ENCODE peak calls at places on chromosomes 6 and 20, in nine cellular contexts. Y is pancreas; N is tibial nerve; W is right lobe of liver; B is NCI-H1694 treated with DMSO at 0.1 percent for 48 hours; V is SK-N-SH; J is GM23338; F is NK-92 treated with Interleukin-12 subunit alpha and Interleukin-12 subunit beta, amount 100 ng/mL, for 24 hours; M is activated CD4-positive, alpha-beta T cell treated with anti-CD3 and anti-CD28 coated beads, Interleukin-2, amount 50 U/mL, for 4 hours. Z is an unnamed sample.

GRCh38 chr6:35668096-35668495 is 20.6 kb downstream of the FKBP5 start:
- DNase-seq in Y (no peak), N (no peak), W (no peak), B (no peak), V (no peak), J (no peak), F (no peak), M (no peak), Z (peak; percentile 45)

GRCh38 chr20:44720994-44721784 is 6.0 kb downstream of the CCN5 start:
- DNase-seq in Y (no peak), N (no peak), W (no peak), B (no peak), V (no peak), J (no peak), F (no peak), M (no peak), Z (no peak)

GRCh38 chr6:56806368-56806767 is 148.5 kb upstream of the BEND6 start:
- DNase-seq in Y (no peak), N (no peak), W (no peak), B (peak; percentile 7), V (no peak), J (no peak), F (no peak), M (no peak), Z (no peak)

GRCh38 chr20:32523613-32524218 is 61.4 kb downstream of the NOL4L start:
- DNase-seq in Y (peak; percentile 44), N (no peak), W (no peak), B (no peak), V (peak; percentile 19), J (no peak), F (no peak), M (no peak), Z (no peak)

GRCh38 chr20:63833776-63834544 is 2.9 kb upstream of the ZBTB46 start:
- DNase-seq in Y (no peak), N (no peak), W (no peak), B (no peak), V (no peak), J (no peak), F (no peak), M (no peak), Z (no peak)

GRCh38 chr20:46022411-46023147 is 6.4 kb upstream of the SLC12A5 start:
- DNase-seq in Y (peak; percentile 91), N (no peak), W (peak; percentile 73), B (peak; percentile 22), V (peak; percentile 59), J (peak; percentile 85), F (peak; percentile 61), M (peak; percentile 69), Z (peak; percentile 77)

GRCh38 chr6:100172322-100172713 is 178.3 kb upstream of the MCHR2 start:
- DNase-seq in Y (no peak), N (no peak), W (no peak), B (no peak), V (no peak), J (peak; percentile 48), F (no peak), M (no peak), Z (no peak)

GRCh38 chr6:26296857-26297648 is 67.9 kb upstream of the BTN3A2 start:
- DNase-seq in Y (no peak), N (no peak), W (no peak), B (no peak), V (no peak), J (no peak), F (no peak), M (no peak), Z (no peak)

GRCh38 chr20:43911066-43911465 is 3.6 kb upstream of the TOX2 start:
- DNase-seq in Y (no peak), N (no peak), W (no peak), B (no peak), V (no peak), J (peak; percentile 13), F (peak; percentile 28), M (no peak), Z (peak; percentile 71)

GRCh38 chr6:134178230-134179044 is 126.0 kb upstream of the SLC2A12 start:
- DNase-seq in Y (peak; percentile 68), N (peak; percentile 49), W (peak; percentile 84), B (no peak), V (peak; percentile 66), J (peak; percentile 98), F (no peak), M (peak; percentile 83), Z (peak; percentile 86)

GRCh38 chr20:31837896-31838397 is 7.5 kb downstream of the FOXS1 start:
- DNase-seq in Y (no peak), N (no peak), W (no peak), B (no peak), V (no peak), J (no peak), F (no peak), M (no peak), Z (no peak)

GRCh38 chr6:4253604-4254211 is 118.3 kb upstream of the ECI2 start:
- DNase-seq in Y (no peak), N (no peak), W (no peak), B (no peak), V (no peak), J (no peak), F (no peak), M (no peak), Z (peak; percentile 76)

GRCh38 chr6:16332175-16332542 is 93.8 kb downstream of the GMPR start:
- DNase-seq in Y (peak; percentile 81), N (peak; percentile 67), W (peak; percentile 79), B (peak; percentile 68), V (peak; percentile 81), J (peak; percentile 94), F (peak; percentile 71), M (peak; percentile 81), Z (peak; percentile 71)

GRCh38 chr20:21706345-21707195 is 1.1 kb downstream of the PAX1 start:
- DNase-seq in Y (no peak), N (no peak), W (no peak), B (no peak), V (no peak), J (peak; percentile 62), F (no peak), M (no peak), Z (no peak)

GRCh38 chr20:50804453-50805348 is 9.8 kb downstream of the BCAS4 start:
- DNase-seq in Y (no peak), N (no peak), W (no peak), B (no peak), V (no peak), J (no peak), F (no peak), M (no peak), Z (no peak)

GRCh38 chr20:38418509-38419204 is 16.5 kb downstream of the SNHG17 start:
- DNase-seq in Y (no peak), N (no peak), W (no peak), B (no peak), V (no peak), J (no peak), F (no peak), M (no peak), Z (peak; percentile 24)

GRCh38 chr6:18034798-18035202 is 47.4 kb upstream of the KIF13A start:
- DNase-seq in Y (no peak), N (no peak), W (peak; percentile 82), B (no peak), V (no peak), J (no peak), F (no peak), M (no peak), Z (no peak)

GRCh38 chr20:30489604-30490003 is 767.9 kb upstream of the DEFB115 start:
- DNase-seq in Y (no peak), N (no peak), W (no peak), B (no peak), V (no peak), J (peak; percentile 54), F (no peak), M (no peak), Z (no peak)

GRCh38 chr6:83051386-83052172 is 14.1 kb downstream of the UBE3D start:
- DNase-seq in Y (no peak), N (no peak), W (no peak), B (no peak), V (no peak), J (no peak), F (no peak), M (no peak), Z (no peak)

GRCh38 chr6:88705601-88706000 is 257.8 kb downstream of the RNGTT start:
- DNase-seq in Y (no peak), N (no peak), W (no peak), B (no peak), V (no peak), J (no peak), F (no peak), M (no peak), Z (no peak)

GRCh38 chr6:160500639-160501038 is 152.5 kb downstream of the SLC22A3 start:
- DNase-seq in Y (no peak), N (no peak), W (no peak), B (no peak), V (no peak), J (no peak), F (no peak), M (no peak), Z (no peak)

GRCh38 chr6:55617272-55617671 is 38.3 kb upstream of the HMGCLL1 start:
- DNase-seq in Y (no peak), N (no peak), W (no peak), B (peak; percentile 37), V (peak; percentile 16), J (peak; percentile 72), F (no peak), M (no peak), Z (peak; percentile 60)

GRCh38 chr6:137112067-137112355 is 61.4 kb downstream of the IL22RA2 start:
- DNase-seq in Y (no peak), N (no peak), W (no peak), B (no peak), V (no peak), J (no peak), F (no peak), M (no peak), Z (no peak)

GRCh38 chr6:153525998-153526397 is 394.9 kb upstream of the RGS17 start:
- DNase-seq in Y (no peak), N (no peak), W (no peak), B (no peak), V (no peak), J (no peak), F (no peak), M (no peak), Z (no peak)

GRCh38 chr20:38150595-38151170 is 14.4 kb downstream of the TGM2 start:
- DNase-seq in Y (no peak), N (no peak), W (no peak), B (no peak), V (no peak), J (no peak), F (no peak), M (no peak), Z (no peak)